ENCODE peak calls at places on chromosomes 13 and 19, in six cellular contexts. Q is AG08395; S is naive thymus-derived CD8-positive, alpha-beta T cell; H is iris pigment epithelial cell; I is KG1; C is body of pancreas. M is an unnamed sample.

GRCh38 chr19:43490759-43491158 is 13.8 kb downstream of the PHLDB3 start:
- DNase-seq in Q (no peak), I (no peak), C (no peak), S (no peak), H (no peak), M (no peak)

GRCh38 chr13:74136089-74136658 is 2.0 kb upstream of the KLF12 start:
- DNase-seq in H (peak; percentile 74), Q (peak; percentile 14), C (no peak), I (no peak), S (peak; percentile 47), M (peak; percentile 15)

GRCh38 chr13:111335263-111335662 is 14.8 kb downstream of the TEX29 start:
- DNase-seq in I (no peak), Q (no peak), H (no peak), S (no peak), C (no peak), M (no peak)

GRCh38 chr19:2654585-2654861 is 48.0 kb downstream of the GNG7 start:
- DNase-seq in S (no peak), H (no peak), I (no peak), Q (no peak), C (no peak), M (no peak)

GRCh38 chr19:2049741-2050348 is 1.2 kb downstream of the MKNK2 start:
- DNase-seq in C (peak; percentile 96), H (peak; percentile 74), I (peak; percentile 54), S (peak; percentile 60), Q (peak; percentile 45), M (peak; percentile 43)

GRCh38 chr19:35262101-35262761 is 6.5 kb upstream of the USF2 start:
- DNase-seq in Q (no peak), I (no peak), S (no peak), H (no peak), C (no peak), M (no peak)

GRCh38 chr13:21061077-21061945 is at the start of gene LATS2:
- DNase-seq in S (peak; percentile 52), H (peak; percentile 96), C (peak; percentile 95), Q (peak; percentile 95), I (peak; percentile 89), M (peak; percentile 51)

GRCh38 chr19:39582891-39583625 is 19.3 kb upstream of the LGALS13 start:
- DNase-seq in H (no peak), Q (no peak), I (no peak), S (no peak), C (no peak), M (no peak)

GRCh38 chr19:51783373-51783772 is 11.6 kb upstream of the FPR3 start:
- DNase-seq in I (no peak), C (no peak), H (peak; percentile 31), S (no peak), Q (peak; percentile 32), M (no peak)

GRCh38 chr13:40477623-40478608 is 188.5 kb downstream of the FOXO1 start:
- DNase-seq in Q (no peak), H (peak; percentile 33), I (no peak), S (no peak), C (peak; percentile 53), M (no peak)

GRCh38 chr19:4390862-4391693 is 9.3 kb downstream of the SH3GL1 start:
- DNase-seq in C (no peak), S (no peak), Q (no peak), I (no peak), H (peak; percentile 64), M (no peak)

GRCh38 chr19:13234518-13234917 is 84.3 kb downstream of the IER2 start:
- DNase-seq in I (no peak), S (peak; percentile 45), H (peak; percentile 11), C (peak; percentile 67), Q (peak; percentile 58), M (peak; percentile 66)

GRCh38 chr19:48480476-48481190 is 11.5 kb downstream of the CYTH2 start:
- DNase-seq in C (peak; percentile 45), H (peak; percentile 44), I (no peak), Q (peak; percentile 41), S (peak; percentile 61), M (peak; percentile 46)

GRCh38 chr13:79070343-79070974 is 335.6 kb downstream of the RBM26 start:
- DNase-seq in S (no peak), C (no peak), Q (no peak), I (no peak), H (no peak), M (no peak)

GRCh38 chr19:13195678-13196077 is 45.5 kb downstream of the IER2 start:
- DNase-seq in I (no peak), Q (no peak), C (peak; percentile 85), H (no peak), S (peak; percentile 34), M (peak; percentile 54)

GRCh38 chr19:51469629-51470028 is 8.7 kb upstream of the CEACAM18 start:
- DNase-seq in Q (no peak), C (no peak), S (no peak), H (no peak), I (no peak), M (no peak)

GRCh38 chr19:17429661-17430101 is 9.8 kb downstream of the MVB12A start:
- DNase-seq in C (no peak), I (no peak), S (no peak), H (no peak), Q (no peak), M (no peak)

GRCh38 chr13:29754486-29754806 is 96.0 kb downstream of the UBL3 start:
- DNase-seq in S (no peak), I (no peak), Q (peak; percentile 19), H (peak; percentile 57), C (no peak), M (no peak)

GRCh38 chr19:13764821-13765394 is 586 bp downstream of the MRI1 start:
- DNase-seq in Q (peak; percentile 10), S (peak; percentile 41), I (peak; percentile 13), C (peak; percentile 35), H (peak; percentile 29), M (peak; percentile 32)

GRCh38 chr19:35935911-35936737 is at the start of gene LRFN3:
- DNase-seq in Q (peak; percentile 83), I (no peak), H (peak; percentile 75), S (peak; percentile 36), C (peak; percentile 67), M (peak; percentile 22)

GRCh38 chr13:94712287-94712811 is at the start of gene SOX21:
- DNase-seq in H (no peak), I (no peak), Q (no peak), S (no peak), C (no peak), M (no peak)

GRCh38 chr13:113220141-113220598 is 10.8 kb downstream of the CUL4A start:
- DNase-seq in C (peak; percentile 30), Q (no peak), H (no peak), S (no peak), I (no peak), M (no peak)

M was measured in effector memory CD8-positive, alpha-beta T cell.